ENCODE peak calls at places on chromosomes 13 and 19, in four cellular contexts. L is cardiac muscle cell, V is astrocyte, I is adrenal gland. B is an unnamed sample.

GRCh38 chr13:20160346-20161274 is at the start of gene GJA3:
- DNase-seq in L (peak; percentile 86), I (no peak), V (peak; percentile 18), B (peak; percentile 33)

GRCh38 chr13:48708764-48709163 is 55.0 kb downstream of the CYSLTR2 start:
- DNase-seq in V (no peak), I (no peak), L (no peak), B (no peak)

GRCh38 chr13:40517486-40518311 is 148.7 kb downstream of the FOXO1 start:
- DNase-seq in I (no peak), L (no peak), V (no peak), B (peak; percentile 21)

GRCh38 chr19:51097166-51097736 is 11.0 kb downstream of the CTU1 start:
- DNase-seq in L (peak; percentile 79), V (peak; percentile 14), I (peak; percentile 65), B (peak; percentile 48)

GRCh38 chr13:107743983-107744382 is 471.4 kb downstream of the LIG4 start:
- DNase-seq in L (no peak), I (no peak), V (peak; percentile 53), B (no peak)

GRCh38 chr19:19170053-19170945 is at the start of gene MEF2B:
- DNase-seq in I (peak; percentile 89), V (peak; percentile 20), L (peak; percentile 93), B (peak; percentile 84)

GRCh38 chr19:46787331-46788100 is 878 bp downstream of the SLC1A5 start:
- DNase-seq in V (peak; percentile 42), I (peak; percentile 20), L (peak; percentile 65), B (peak; percentile 30)

GRCh38 chr13:40433577-40433976 is 232.9 kb downstream of the FOXO1 start:
- DNase-seq in I (no peak), L (no peak), V (no peak), B (peak; percentile 10)

GRCh38 chr19:12668937-12669271 is 2.3 kb downstream of the WDR83 start:
- DNase-seq in I (peak; percentile 85), V (peak; percentile 54), L (peak; percentile 55), B (peak; percentile 65)

GRCh38 chr19:12075538-12076139 is 11.1 kb downstream of the ZNF844 start:
- DNase-seq in V (no peak), L (no peak), I (no peak), B (no peak)

GRCh38 chr13:103884139-103884723 is 818.0 kb upstream of the SLC10A2 start:
- DNase-seq in V (no peak), I (no peak), L (no peak), B (no peak)

GRCh38 chr19:6011206-6011605 is 33.3 kb upstream of the RANBP3 start:
- DNase-seq in V (no peak), L (no peak), I (no peak), B (no peak)

GRCh38 chr19:17755977-17756670 is 4.8 kb downstream of the FCHO1 start:
- DNase-seq in L (peak; percentile 83), V (peak; percentile 56), I (peak; percentile 41), B (peak; percentile 34)

GRCh38 chr19:12825259-12826131 is 8.9 kb downstream of the RTBDN start:
- DNase-seq in I (no peak), V (no peak), L (peak; percentile 76), B (peak; percentile 28)

GRCh38 chr19:5563941-5564612 is 3.7 kb downstream of the TINCR start:
- DNase-seq in L (no peak), I (no peak), V (no peak), B (no peak)

GRCh38 chr19:13849991-13850909 is 26.7 kb upstream of the NANOS3 start:
- DNase-seq in V (no peak), L (peak; percentile 56), I (peak; percentile 89), B (peak; percentile 48)

GRCh38 chr19:17829855-17830566 is 8.7 kb upstream of the INSL3 start:
- DNase-seq in I (no peak), V (peak; percentile 14), L (peak; percentile 69), B (no peak)

GRCh38 chr19:13051581-13052165 is 51.0 kb downstream of the LYL1 start:
- DNase-seq in V (no peak), L (peak; percentile 87), I (peak; percentile 60), B (peak; percentile 23)

GRCh38 chr19:50794074-50794777 is 4.0 kb downstream of the ACP4 start:
- DNase-seq in L (no peak), V (no peak), I (no peak), B (no peak)

GRCh38 chr13:47327856-47328255 is 431.0 kb upstream of the HTR2A start:
- DNase-seq in V (peak; percentile 67), L (no peak), I (no peak), B (no peak)

GRCh38 chr13:34459856-34460255 is 482.2 kb upstream of the NBEA start:
- DNase-seq in L (no peak), V (no peak), I (no peak), B (no peak)

GRCh38 chr19:11422163-11423068 is 3.3 kb upstream of the RGL3 start:
- DNase-seq in V (no peak), I (peak; percentile 78), L (peak; percentile 34), B (peak; percentile 44)

GRCh38 chr13:30128095-30128494 is 179.3 kb downstream of the KATNAL1 start:
- DNase-seq in V (no peak), L (no peak), I (no peak), B (no peak)

GRCh38 chr13:46629811-46630413 is 76.9 kb downstream of the LRCH1 start:
- DNase-seq in L (no peak), I (no peak), V (no peak), B (no peak)

GRCh38 chr13:24671367-24672117 is 8.7 kb upstream of the ATP12A start:
- DNase-seq in L (peak; percentile 70), I (peak; percentile 52), V (peak; percentile 74), B (peak; percentile 41)

GRCh38 chr19:19169236-19170052 is 619 bp downstream of the MEF2B start:
- DNase-seq in V (no peak), I (no peak), L (no peak), B (no peak)

GRCh38 chr19:42857544-42857867 is 22.0 kb downstream of the PSG1 start:
- DNase-seq in V (no peak), I (no peak), L (no peak), B (no peak)

GRCh38 chr13:50323440-50324070 is 308.3 kb downstream of the KCNRG start:
- DNase-seq in V (peak; percentile 97), I (no peak), L (no peak), B (no peak)

GRCh38 chr19:17775991-17776803 is 18.7 kb upstream of the B3GNT3 start:
- DNase-seq in L (no peak), V (no peak), I (no peak), B (no peak)

GRCh38 chr19:16441661-16442071 is 30.1 kb downstream of the EPS15L1 start:
- DNase-seq in V (no peak), I (peak; percentile 63), L (peak; percentile 65), B (no peak)

GRCh38 chr19:2231621-2232221 is 4.4 kb downstream of the PLEKHJ1 start:
- DNase-seq in I (peak; percentile 73), V (no peak), L (no peak), B (no peak)
- H3K27ac ChIP-seq in I (peak overlapping the region; percentile 68), V (no peak overlapping the region), L (peak overlapping the region; percentile 59), B (no peak overlapping the region)

DNA sequence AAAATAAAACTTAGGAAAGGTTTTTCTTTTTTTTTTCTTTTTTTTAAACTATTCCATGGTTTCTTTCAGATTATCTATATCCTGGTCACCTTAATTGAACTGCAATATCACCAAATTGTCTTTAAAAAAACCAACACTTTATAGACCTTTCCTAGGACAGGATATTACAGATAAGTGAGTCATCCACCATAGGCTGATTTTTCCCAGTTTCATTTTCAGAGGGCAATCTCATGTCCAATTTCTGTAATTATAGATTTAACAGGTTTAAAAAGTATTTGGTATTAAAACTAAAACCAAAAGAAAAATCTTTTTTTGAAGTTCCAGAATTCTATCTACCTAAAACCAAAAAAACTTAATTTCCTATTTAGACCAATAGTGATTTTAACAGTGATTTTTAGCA is 13.2 kb downstream of the SPART start:
- DNase-seq in L (no peak), I (no peak), V (no peak), B (no peak)
- H3K27ac ChIP-seq in L (no peak overlapping the region), I (no peak overlapping the region), V (peak overlapping the region; percentile 55), B (no peak overlapping the region)

GRCh38 chr13:111115841-111116500 is 861 bp downstream of the ARHGEF7 start:
- DNase-seq in L (peak; percentile 48), V (peak; percentile 34), I (peak; percentile 30), B (no peak)
- H3K27ac ChIP-seq in L (no peak overlapping the region), V (peak overlapping the region; percentile 42), I (peak overlapping the region; percentile 19), B (no peak overlapping the region)

GRCh38 chr13:32425158-32425557 is 2.8 kb downstream of the N4BP2L1 start:
- DNase-seq in V (no peak), L (no peak), I (no peak), B (no peak)

GRCh38 chr13:32427852-32428580 is at the start of gene N4BP2L1:
- DNase-seq in I (peak; percentile 73), V (no peak), L (peak; percentile 50), B (peak; percentile 81)

GRCh38 chr13:32428581-32429072 is 697 bp upstream of the N4BP2L1 start:
- DNase-seq in L (no peak), I (peak; percentile 12), V (no peak), B (peak; percentile 10)

GRCh38 chr13:32426191-32426980 is 1.5 kb downstream of the N4BP2L1 start:
- DNase-seq in L (no peak), V (no peak), I (peak; percentile 19), B (peak; percentile 91)

DNA sequence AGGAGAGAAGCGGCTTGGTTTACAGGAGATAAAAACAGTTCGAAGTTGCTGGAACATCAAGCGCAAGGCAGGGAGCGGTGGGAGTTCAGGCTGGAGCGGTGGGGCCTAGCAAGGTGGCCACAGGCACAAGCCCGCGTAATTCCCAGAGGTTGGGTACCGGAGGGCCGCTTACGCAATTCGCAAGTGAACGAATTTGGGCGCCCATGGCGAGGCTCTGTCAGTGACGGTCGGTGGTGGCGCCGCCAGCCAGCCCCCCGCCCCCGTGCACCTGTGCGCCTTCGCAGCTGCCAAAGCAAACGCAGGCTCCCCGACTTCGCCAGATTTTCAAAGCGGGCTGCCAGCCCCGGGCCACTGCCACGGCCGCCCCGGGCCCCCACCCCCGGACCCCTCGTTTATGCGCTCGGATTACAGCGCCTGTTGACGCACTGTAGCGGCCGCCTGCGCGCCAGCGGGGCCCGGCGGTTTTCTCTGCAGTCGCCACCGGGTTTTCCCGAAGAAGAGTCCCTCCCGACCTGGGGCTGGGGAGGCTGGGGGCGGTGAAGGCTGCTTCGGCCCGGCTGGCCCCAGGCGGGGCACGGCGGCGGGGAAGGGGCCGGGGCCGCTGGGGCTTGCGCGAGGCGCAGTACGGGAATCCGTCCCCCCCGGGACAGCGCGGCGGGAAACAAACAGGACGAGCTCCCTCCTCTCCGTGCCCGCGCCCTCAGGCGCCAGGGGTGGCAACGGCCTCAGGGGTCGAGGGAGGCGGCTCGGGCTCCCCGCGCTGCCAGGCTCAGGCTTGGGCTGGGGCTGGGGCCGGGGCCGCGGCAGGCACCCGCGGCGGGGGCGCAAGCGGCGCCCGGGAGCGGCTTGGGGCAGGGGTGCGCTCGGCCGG is 714 bp downstream of the N4BP2L1 start:
- DNase-seq in I (peak; percentile 50), L (peak; percentile 51), V (no peak), B (peak; percentile 43)
- H3K27ac ChIP-seq in I (peak overlapping the region; percentile 81), L (no peak overlapping the region), V (no peak overlapping the region), B (peak overlapping the region; percentile 94)

DNA sequence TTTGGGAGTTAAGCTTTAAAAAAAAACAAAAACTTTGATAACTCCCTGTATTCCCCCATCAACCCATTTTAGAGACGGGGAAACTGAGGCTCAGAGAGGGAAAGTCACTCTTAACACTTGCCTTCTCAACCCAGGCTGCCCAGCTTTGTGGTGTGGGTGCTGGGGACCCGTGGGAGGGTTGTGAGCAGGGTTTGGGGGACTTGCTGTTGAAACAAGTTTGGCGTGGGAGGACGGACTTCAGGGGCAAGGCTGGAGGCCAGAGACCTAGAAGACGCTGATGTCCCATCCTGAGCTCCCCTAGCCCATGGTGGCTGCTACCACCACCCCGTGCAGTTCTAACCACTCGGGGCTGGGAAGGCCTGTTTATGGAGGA is 747 bp upstream of the CACTIN start:
- DNase-seq in I (no peak), V (no peak), L (no peak), B (no peak)
- H3K27ac ChIP-seq in I (no peak overlapping the region), V (no peak overlapping the region), L (no peak overlapping the region), B (peak overlapping the region; percentile 18)

GRCh38 chr19:33804021-33804799 is 7.5 kb downstream of the KCTD15 start:
- DNase-seq in V (peak; percentile 82), I (peak; percentile 34), L (no peak), B (no peak)
- H3K27ac ChIP-seq in V (peak overlapping the region; percentile 6), I (no peak overlapping the region), L (no peak overlapping the region), B (no peak overlapping the region)

B was measured in CD4-positive, CD25-positive, alpha-beta regulatory T cell.